ENCODE peak calls at places on chromosomes 13 and 19, in seven cellular contexts. C is WERI-Rb-1, Y is lung, I is astrocyte, O is lower leg skin, F is AG10803, X is thoracic aorta. Z is an unnamed sample.

GRCh38 chr19:604355-604754 is 14.7 kb downstream of the HCN2 start:
- DNase-seq in X (no peak), F (no peak), I (no peak), Y (no peak), C (peak), O (no peak), Z (peak)

GRCh38 chr19:2302319-2303208 is 5.4 kb downstream of the LINGO3 start:
- DNase-seq in O (no peak), Y (no peak), I (peak), C (no peak), X (no peak), F (peak), Z (no peak)

GRCh38 chr19:13463296-13463695 is 43.0 kb downstream of the CACNA1A start:
- DNase-seq in Y (no peak), C (no peak), O (no peak), I (no peak), X (no peak), F (peak), Z (peak)

GRCh38 chr19:39083599-39083982 is 577 bp upstream of the ACP7 start:
- DNase-seq in X (no peak), O (no peak), C (no peak), F (no peak), I (no peak), Y (no peak), Z (no peak)

GRCh38 chr13:73505487-73505886 is 446.7 kb downstream of the KLF5 start:
- DNase-seq in C (no peak), Y (no peak), X (no peak), F (no peak), O (no peak), I (no peak), Z (no peak)

GRCh38 chr19:3687774-3688706 is 12.2 kb downstream of the PIP5K1C start:
- DNase-seq in F (no peak), C (no peak), I (no peak), X (no peak), O (no peak), Y (no peak), Z (peak)

GRCh38 chr19:53549354-53549753 is 11.4 kb downstream of the ZNF331 start:
- DNase-seq in O (no peak), F (peak), Y (no peak), X (no peak), I (peak), C (no peak), Z (no peak)

GRCh38 chr19:42333975-42334696 is 8.7 kb downstream of the MEGF8 start:
- DNase-seq in I (no peak), O (no peak), Y (no peak), C (no peak), X (no peak), F (no peak), Z (no peak)

DNA sequence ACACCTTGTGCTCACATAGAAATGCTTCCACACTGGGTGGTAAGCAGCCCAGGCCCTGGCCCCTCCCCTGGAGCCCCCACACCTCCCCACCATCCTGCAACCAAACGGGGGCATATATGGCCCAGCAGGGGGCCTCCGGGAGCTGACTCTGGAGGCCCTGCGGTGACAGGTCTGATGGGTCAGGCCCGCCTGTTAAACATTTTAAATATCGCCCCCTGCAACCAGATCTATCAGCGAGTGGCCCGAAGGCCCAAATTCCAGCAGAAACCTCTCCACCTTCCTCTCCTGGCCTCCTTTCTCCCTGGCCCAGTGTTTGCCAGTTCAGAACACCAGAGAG is 48.0 kb upstream of the KATNAL1 start:
- DNase-seq in Y (no peak), F (no peak), C (peak), X (no peak), O (peak), I (no peak), Z (peak)
- TF ChIP-seq CTCF in Y (no peak), F (no peak), C (no peak), X (no peak), O (no peak), I (no peak), Z (peak)

GRCh38 chr13:101453784-101454201 is 1.3 kb downstream of the ITGBL1 start:
- DNase-seq in Y (peak), X (no peak), C (no peak), F (peak), O (no peak), I (no peak), Z (no peak)
- TF ChIP-seq CTCF in Y (no peak), X (peak), C (no peak), F (no peak), O (no peak), I (no peak), Z (no peak)

GRCh38 chr13:104773775-104774174 is 1707.6 kb upstream of the SLC10A2 start:
- DNase-seq in X (no peak), I (peak), O (no peak), F (peak), C (no peak), Y (no peak), Z (no peak)
- TF ChIP-seq CTCF in X (peak), I (peak), O (no peak), F (peak), C (peak), Y (no peak), Z (peak)

GRCh38 chr19:40129425-40129824 is 38.7 kb upstream of the ZNF780A start:
- DNase-seq in C (no peak), O (no peak), Y (no peak), X (no peak), F (no peak), I (no peak), Z (no peak)
- TF ChIP-seq CTCF in C (no peak), O (no peak), Y (no peak), X (no peak), F (no peak), I (no peak), Z (no peak)

GRCh38 chr13:102394158-102395053 is 7.4 kb downstream of the FGF14 start:
- DNase-seq in X (peak), O (peak), I (peak), F (peak), C (peak), Y (peak), Z (peak)
- TF ChIP-seq CTCF in X (no peak), O (no peak), I (peak), F (peak), C (peak), Y (no peak), Z (no peak)

DNA sequence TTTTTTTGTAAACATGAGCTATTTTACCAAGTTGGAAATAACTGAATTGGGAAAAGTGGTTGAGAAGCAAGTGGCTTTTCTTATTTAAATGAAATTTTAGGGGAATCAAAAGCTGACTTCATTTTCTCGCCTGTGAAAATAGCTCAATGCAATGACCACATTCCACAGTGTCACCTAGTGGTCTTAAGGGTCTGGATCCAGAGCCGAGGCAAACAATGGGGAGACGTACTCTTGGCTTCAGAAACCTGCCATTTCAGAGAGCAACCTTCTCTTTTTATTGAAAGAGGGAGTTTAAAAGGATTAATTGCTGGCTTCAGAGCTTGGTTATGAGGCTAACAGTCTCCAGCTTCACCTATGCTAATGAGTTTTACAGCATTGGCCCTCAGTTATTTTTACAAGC is 39.7 kb upstream of the RXFP2 start:
- DNase-seq in O (no peak), C (peak), I (no peak), F (no peak), Y (no peak), X (no peak), Z (no peak)
- TF ChIP-seq CTCF in O (no peak), C (peak), I (peak), F (peak), Y (no peak), X (no peak), Z (no peak)

Z was measured in activated CD8-positive, alpha-beta T cell treated with anti-CD3 and anti-CD28 coated beads for 36 hours.